ENCODE peak calls at places on chromosome 18, in four cellular contexts. U is A549, F is upper lobe of right lung, O is cardiac muscle cell. G is an unnamed sample.
A peak's percentile ranks its signal among the peaks of the same experiment; 100 is the strongest.

GRCh38 chr18:79749251-79750191 is 48.2 kb upstream of the KCNG2 start:
- DNase-seq in U (no peak), F (peak; percentile 58), O (peak; percentile 74), G (no peak)

GRCh38 chr18:76687271-76688006 is 134.9 kb upstream of the ZNF236 start:
- DNase-seq in U (no peak), F (no peak), O (no peak), G (no peak)

GRCh38 chr18:808502-808901 is 3.5 kb downstream of the YES1 start:
- DNase-seq in U (no peak), F (no peak), O (no peak), G (no peak)

GRCh38 chr18:51668632-51669031 is 471.2 kb upstream of the MEX3C start:
- DNase-seq in U (no peak), F (no peak), O (no peak), G (no peak)

GRCh38 chr18:939167-939566 is 34.5 kb downstream of the ADCYAP1 start:
- DNase-seq in U (peak; percentile 16), F (no peak), O (peak; percentile 6), G (no peak)

GRCh38 chr18:60090170-60090569 is 190.4 kb downstream of the PMAIP1 start:
- DNase-seq in U (no peak), F (no peak), O (peak; percentile 34), G (no peak)

GRCh38 chr18:24710474-24710873 is 250.0 kb downstream of the HRH4 start:
- DNase-seq in U (no peak), F (no peak), O (no peak), G (no peak)

GRCh38 chr18:10169064-10169562 is 255.3 kb downstream of the VAPA start:
- DNase-seq in U (no peak), F (no peak), O (peak; percentile 69), G (no peak)

GRCh38 chr18:77251730-77252050 is 2.0 kb downstream of the GALR1 start:
- DNase-seq in U (no peak), F (no peak), O (no peak), G (no peak)

GRCh38 chr18:23069481-23069880 is 65.8 kb upstream of the CABLES1 start:
- DNase-seq in U (no peak), F (no peak), O (no peak), G (no peak)

GRCh38 chr18:57771626-57772025 is 31.5 kb downstream of the ATP8B1 start:
- DNase-seq in U (no peak), F (no peak), O (no peak), G (no peak)

GRCh38 chr18:9869713-9870430 is 15.9 kb upstream of the TXNDC2 start:
- DNase-seq in U (peak; percentile 88), F (no peak), O (peak; percentile 85), G (no peak)

GRCh38 chr18:10037181-10037580 is 123.4 kb downstream of the VAPA start:
- DNase-seq in U (no peak), F (no peak), O (no peak), G (no peak)

GRCh38 chr18:29145993-29146539 is 969.1 kb upstream of the CDH2 start:
- DNase-seq in U (no peak), F (no peak), O (no peak), G (no peak)

GRCh38 chr18:25190468-25190867 is 161.5 kb downstream of the ZNF521 start:
- DNase-seq in U (no peak), F (no peak), O (no peak), G (no peak)

GRCh38 chr18:12321331-12321730 is 13.3 kb downstream of the TUBB6 start:
- DNase-seq in U (no peak), F (no peak), O (no peak), G (no peak)

GRCh38 chr18:68456985-68457384 is 257.9 kb downstream of the TMX3 start:
- DNase-seq in U (no peak), F (no peak), O (no peak), G (no peak)

GRCh38 chr18:70454705-70455322 is 166.0 kb downstream of the SOCS6 start:
- DNase-seq in U (peak; percentile 76), F (no peak), O (peak; percentile 82), G (no peak)

GRCh38 chr18:50446629-50447028 is 71.8 kb downstream of the SKA1 start:
- DNase-seq in U (no peak), F (no peak), O (no peak), G (no peak)
- H3K4me3 ChIP-seq in U (no peak overlapping the region), F (no peak overlapping the region), O (no peak overlapping the region), G (no peak overlapping the region)

DNA sequence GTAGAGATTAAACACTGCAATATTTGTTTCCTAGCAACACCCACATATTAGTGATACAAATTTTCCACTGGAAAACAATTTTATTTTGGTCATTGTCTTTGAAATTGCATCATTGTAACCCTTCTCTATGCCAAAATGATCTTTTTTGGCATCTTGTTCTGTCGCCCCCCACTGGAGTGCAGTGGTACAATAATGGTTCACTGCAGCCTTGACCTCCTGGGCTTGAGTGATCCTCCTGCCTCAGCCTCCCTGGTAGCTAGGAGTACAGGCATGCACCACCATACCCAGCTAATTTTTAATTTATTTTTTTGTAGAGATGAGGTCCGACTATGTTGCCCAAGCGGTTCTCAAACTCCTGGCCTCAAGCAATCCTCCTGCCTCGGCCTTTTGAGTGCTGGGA is 117.4 kb downstream of the PIK3C3 start:
- DNase-seq in U (no peak), F (no peak), O (no peak), G (no peak)
- TF ChIP-seq CTCF in U (no peak), F (no peak), O (peak; percentile 11), G (no peak)

GRCh38 chr18:63213936-63214671 is 105.5 kb downstream of the BCL2 start:
- DNase-seq in U (no peak), F (no peak), O (no peak), G (no peak)

GRCh38 chr18:63213331-63213900 is 106.2 kb downstream of the BCL2 start:
- DNase-seq in U (no peak), F (no peak), O (peak; percentile 62), G (no peak)

GRCh38 chr18:63218472-63218871 is 101.1 kb downstream of the BCL2 start:
- DNase-seq in U (no peak), F (no peak), O (no peak), G (no peak)

GRCh38 chr18:63216497-63216896 is 103.1 kb downstream of the BCL2 start:
- DNase-seq in U (no peak), F (no peak), O (no peak), G (no peak)

DNA sequence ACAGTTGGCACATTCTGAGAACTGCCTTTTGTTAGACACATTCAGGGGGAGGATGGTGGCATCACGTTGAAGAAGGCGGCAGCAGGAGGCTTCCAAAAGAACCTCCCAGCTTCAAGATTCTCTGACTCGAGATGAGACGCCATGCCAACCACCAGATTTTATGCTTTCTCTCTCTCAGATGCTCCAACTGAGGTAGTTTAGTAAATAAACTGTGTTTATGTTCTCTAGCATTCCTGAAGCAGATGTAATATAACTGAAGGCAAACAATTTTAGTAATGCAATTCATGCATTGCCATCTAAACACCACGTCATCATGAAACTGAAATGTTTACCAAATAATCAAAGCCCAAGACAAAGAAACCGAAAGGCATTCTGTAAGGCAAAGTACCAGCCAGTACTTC is 102.7 kb downstream of the BCL2 start:
- DNase-seq in U (no peak), F (no peak), O (no peak), G (no peak)
- H3K27ac ChIP-seq in U (no peak overlapping the region), F (no peak overlapping the region), O (no peak overlapping the region), G (no peak overlapping the region)

DNA sequence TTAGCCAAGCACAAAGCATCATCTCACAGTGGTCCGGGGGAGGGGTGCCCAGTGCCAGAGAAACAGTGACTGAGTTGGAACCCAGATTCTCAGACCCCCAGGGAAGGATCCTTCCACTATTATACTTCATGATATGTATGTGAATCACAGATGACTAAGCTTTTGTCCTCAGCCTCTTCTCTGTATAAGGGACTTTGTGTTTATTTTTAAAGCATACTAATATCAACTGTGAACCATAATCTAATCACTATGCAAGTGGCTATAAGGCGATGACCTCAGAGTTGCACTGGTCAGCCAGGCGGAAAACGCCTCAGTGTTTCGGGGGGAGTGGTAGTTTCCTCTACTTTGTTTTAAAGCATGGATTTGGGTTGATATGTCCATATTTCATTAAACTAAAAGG is 160.4 kb upstream of the TMEM200C start:
- DNase-seq in U (no peak), F (no peak), O (peak; percentile 20), G (no peak)
- H3K4me3 ChIP-seq in U (no peak overlapping the region), F (no peak overlapping the region), O (no peak overlapping the region), G (no peak overlapping the region)

GRCh38 chr18:13380671-13381070 is 162.1 kb downstream of the LDLRAD4 start:
- DNase-seq in U (no peak), F (no peak), O (no peak), G (no peak)
- TF ChIP-seq CTCF in U (no peak), F (no peak), O (no peak), G (no peak)

GRCh38 chr18:21740474-21740723 is 193 bp upstream of the MIB1 start:
- DNase-seq in U (peak; percentile 93), F (peak; percentile 99), O (peak; percentile 98), G (peak; percentile 97)

GRCh38 chr18:21739604-21740473 is 753 bp upstream of the MIB1 start:
- DNase-seq in U (no peak), F (no peak), O (peak; percentile 24), G (no peak)

GRCh38 chr18:21741511-21742322 is 1.1 kb downstream of the MIB1 start:
- DNase-seq in U (peak; percentile 4), F (peak; percentile 78), O (no peak), G (peak; percentile 39)

GRCh38 chr18:21742323-21742687 is 1.7 kb downstream of the MIB1 start:
- DNase-seq in U (no peak), F (no peak), O (no peak), G (no peak)

GRCh38 chr18:21740724-21741510 is at the start of gene MIB1:
- DNase-seq in U (no peak), F (no peak), O (no peak), G (peak; percentile 69)
- H3K27ac ChIP-seq in U (peak within 1 kb of the TSS; percentile 94), F (peak within 1 kb of the TSS; percentile 93), O (peak within 1 kb of the TSS; percentile 94), G (peak within 1 kb of the TSS; percentile 97)

GRCh38 chr18:3624818-3625716 is 175.1 kb downstream of the TGIF1 start:
- DNase-seq in U (peak; percentile 96), F (no peak), O (peak; percentile 95), G (no peak)
- H3K4me3 ChIP-seq in U (peak overlapping the region; percentile 32), F (no peak overlapping the region), O (no peak overlapping the region), G (no peak overlapping the region)

GRCh38 chr18:74896390-74896991 is 298.8 kb downstream of the ZNF407 start:
- DNase-seq in U (peak; percentile 51), F (peak; percentile 63), O (no peak), G (no peak)
- TF ChIP-seq CTCF in U (peak; percentile 39), F (peak; percentile 62), O (no peak), G (peak; percentile 60)

GRCh38 chr18:46574000-46574739 is 82.8 kb downstream of the LOXHD1 start:
- DNase-seq in U (no peak), F (no peak), O (no peak), G (no peak)
- H3K27ac ChIP-seq in U (no peak overlapping the region), F (no peak overlapping the region), O (peak overlapping the region; percentile 34), G (no peak overlapping the region)

DNA sequence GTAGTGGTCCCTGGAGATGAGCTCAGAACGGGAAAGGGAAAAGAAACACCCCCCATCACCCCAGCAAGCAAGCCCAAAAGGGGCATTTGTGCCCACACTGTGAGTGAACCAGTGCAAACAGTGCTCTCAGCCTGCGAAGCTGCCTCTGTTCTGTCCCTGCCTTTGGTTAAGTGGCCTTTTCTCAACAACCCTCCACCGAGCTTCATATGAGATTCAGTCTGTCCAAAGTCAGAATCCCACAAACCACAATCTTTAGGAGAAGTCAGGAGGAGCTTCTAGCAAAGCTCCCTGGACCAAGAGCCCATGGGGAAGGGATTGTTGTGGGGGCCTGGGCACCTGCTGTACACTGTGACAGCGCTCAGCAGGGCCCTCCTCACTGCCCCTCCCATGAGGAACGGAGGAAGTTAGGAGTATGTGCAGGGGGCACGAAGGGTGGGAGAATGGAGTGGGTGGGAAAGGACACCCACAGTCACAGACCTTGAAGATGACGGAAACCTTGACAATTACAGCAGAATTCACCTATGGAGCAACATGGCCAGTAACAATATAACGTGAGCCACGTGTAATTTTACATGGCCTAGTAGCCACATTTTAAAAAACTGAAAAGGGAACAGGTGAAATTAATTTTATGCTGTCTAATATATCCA is 119.5 kb downstream of the SMAD7 start:
- DNase-seq in U (no peak), F (peak; percentile 53), O (no peak), G (no peak)
- H3K4me3 ChIP-seq in U (no peak overlapping the region), F (no peak overlapping the region), O (no peak overlapping the region), G (no peak overlapping the region)

G was measured in pancreas.